ENCODE peak calls at places on chromosome 1, in eight cellular contexts. One of them, this sample, is unnamed.

GRCh38 chr1:150613061-150613920 is 16.1 kb downstream of the ENSA start:
- DNase-seq in NCI-H1694 treated with DMSO at 0.1 percent for 48 hours: peak
- DNase-seq in astrocyte of the spinal cord: peak
- DNase-seq in HTR-8/SVneo: peak
- DNase-seq in dorsolateral prefrontal cortex: no peak
- DNase-seq in HS-27A: peak
- DNase-seq in T47D: no peak
- DNase-seq in K562: peak
- DNase-seq in this sample: no peak

GRCh38 chr1:168653567-168653966 is 75.4 kb downstream of the DPT start:
- DNase-seq in NCI-H1694 treated with DMSO at 0.1 percent for 48 hours: no peak
- DNase-seq in astrocyte of the spinal cord: peak
- DNase-seq in HTR-8/SVneo: no peak
- DNase-seq in dorsolateral prefrontal cortex: no peak
- DNase-seq in HS-27A: no peak
- DNase-seq in T47D: no peak
- DNase-seq in K562: no peak
- DNase-seq in this sample: peak

GRCh38 chr1:192878249-192878648 is 69.4 kb downstream of the RGS2 start:
- DNase-seq in NCI-H1694 treated with DMSO at 0.1 percent for 48 hours: no peak
- DNase-seq in astrocyte of the spinal cord: peak
- DNase-seq in HTR-8/SVneo: no peak
- DNase-seq in dorsolateral prefrontal cortex: no peak
- DNase-seq in HS-27A: no peak
- DNase-seq in T47D: no peak
- DNase-seq in K562: no peak
- DNase-seq in this sample: no peak

GRCh38 chr1:180838535-180838934 is 74.2 kb upstream of the KIAA1614 start:
- DNase-seq in NCI-H1694 treated with DMSO at 0.1 percent for 48 hours: no peak
- DNase-seq in astrocyte of the spinal cord: no peak
- DNase-seq in HTR-8/SVneo: no peak
- DNase-seq in dorsolateral prefrontal cortex: no peak
- DNase-seq in HS-27A: no peak
- DNase-seq in T47D: no peak
- DNase-seq in K562: no peak
- DNase-seq in this sample: no peak

GRCh38 chr1:154608522-154609294 is 722 bp upstream of the ADAR start:
- DNase-seq in NCI-H1694 treated with DMSO at 0.1 percent for 48 hours: peak
- DNase-seq in astrocyte of the spinal cord: peak
- DNase-seq in HTR-8/SVneo: peak
- DNase-seq in dorsolateral prefrontal cortex: no peak
- DNase-seq in HS-27A: no peak
- DNase-seq in T47D: peak
- DNase-seq in K562: peak
- DNase-seq in this sample: peak

GRCh38 chr1:31576201-31576669 is at the start of gene TINAGL1:
- DNase-seq in NCI-H1694 treated with DMSO at 0.1 percent for 48 hours: no peak
- DNase-seq in astrocyte of the spinal cord: no peak
- DNase-seq in HTR-8/SVneo: no peak
- DNase-seq in dorsolateral prefrontal cortex: no peak
- DNase-seq in HS-27A: no peak
- DNase-seq in T47D: no peak
- DNase-seq in K562: peak
- DNase-seq in this sample: no peak

GRCh38 chr1:200279810-200280411 is 129.9 kb downstream of the ZNF281 start:
- DNase-seq in NCI-H1694 treated with DMSO at 0.1 percent for 48 hours: peak
- DNase-seq in astrocyte of the spinal cord: peak
- DNase-seq in HTR-8/SVneo: peak
- DNase-seq in dorsolateral prefrontal cortex: no peak
- DNase-seq in HS-27A: peak
- DNase-seq in T47D: no peak
- DNase-seq in K562: peak
- DNase-seq in this sample: peak

GRCh38 chr1:199272107-199272506 is 633.3 kb downstream of the PTPRC start:
- DNase-seq in NCI-H1694 treated with DMSO at 0.1 percent for 48 hours: no peak
- DNase-seq in astrocyte of the spinal cord: peak
- DNase-seq in HTR-8/SVneo: no peak
- DNase-seq in dorsolateral prefrontal cortex: no peak
- DNase-seq in HS-27A: peak
- DNase-seq in T47D: no peak
- DNase-seq in K562: no peak
- DNase-seq in this sample: no peak

GRCh38 chr1:182120411-182121258 is 59.1 kb upstream of the ZNF648 start:
- DNase-seq in NCI-H1694 treated with DMSO at 0.1 percent for 48 hours: no peak
- DNase-seq in astrocyte of the spinal cord: peak
- DNase-seq in HTR-8/SVneo: no peak
- DNase-seq in dorsolateral prefrontal cortex: peak
- DNase-seq in HS-27A: no peak
- DNase-seq in T47D: no peak
- DNase-seq in K562: no peak
- DNase-seq in this sample: peak

GRCh38 chr1:168794057-168794456 is 65.1 kb upstream of the DPT start:
- DNase-seq in NCI-H1694 treated with DMSO at 0.1 percent for 48 hours: no peak
- DNase-seq in astrocyte of the spinal cord: no peak
- DNase-seq in HTR-8/SVneo: no peak
- DNase-seq in dorsolateral prefrontal cortex: no peak
- DNase-seq in HS-27A: no peak
- DNase-seq in T47D: no peak
- DNase-seq in K562: no peak
- DNase-seq in this sample: no peak

GRCh38 chr1:36160949-36161485 is 5.1 kb downstream of the MAP7D1 start:
- DNase-seq in NCI-H1694 treated with DMSO at 0.1 percent for 48 hours: no peak
- DNase-seq in astrocyte of the spinal cord: peak
- DNase-seq in HTR-8/SVneo: peak
- DNase-seq in dorsolateral prefrontal cortex: peak
- DNase-seq in HS-27A: peak
- DNase-seq in T47D: no peak
- DNase-seq in K562: peak
- DNase-seq in this sample: no peak

GRCh38 chr1:247008406-247008799 is 546 bp upstream of the ZNF695 start:
- DNase-seq in NCI-H1694 treated with DMSO at 0.1 percent for 48 hours: no peak
- DNase-seq in astrocyte of the spinal cord: no peak
- DNase-seq in HTR-8/SVneo: no peak
- DNase-seq in dorsolateral prefrontal cortex: no peak
- DNase-seq in HS-27A: no peak
- DNase-seq in T47D: no peak
- DNase-seq in K562: no peak
- DNase-seq in this sample: no peak

GRCh38 chr1:101993703-101994102 is 3.0 kb downstream of the OLFM3 start:
- DNase-seq in NCI-H1694 treated with DMSO at 0.1 percent for 48 hours: no peak
- DNase-seq in astrocyte of the spinal cord: no peak
- DNase-seq in HTR-8/SVneo: no peak
- DNase-seq in dorsolateral prefrontal cortex: no peak
- DNase-seq in HS-27A: no peak
- DNase-seq in T47D: no peak
- DNase-seq in K562: no peak
- DNase-seq in this sample: no peak

GRCh38 chr1:165575700-165576099 is 31.9 kb downstream of the LRRC52 start:
- DNase-seq in NCI-H1694 treated with DMSO at 0.1 percent for 48 hours: no peak
- DNase-seq in astrocyte of the spinal cord: no peak
- DNase-seq in HTR-8/SVneo: no peak
- DNase-seq in dorsolateral prefrontal cortex: no peak
- DNase-seq in HS-27A: no peak
- DNase-seq in T47D: no peak
- DNase-seq in K562: no peak
- DNase-seq in this sample: no peak

GRCh38 chr1:117886101-117886795 is 43.2 kb downstream of the GDAP2 start:
- DNase-seq in NCI-H1694 treated with DMSO at 0.1 percent for 48 hours: no peak
- DNase-seq in astrocyte of the spinal cord: peak
- DNase-seq in HTR-8/SVneo: no peak
- DNase-seq in dorsolateral prefrontal cortex: no peak
- DNase-seq in HS-27A: peak
- DNase-seq in T47D: no peak
- DNase-seq in K562: no peak
- DNase-seq in this sample: no peak

GRCh38 chr1:17351047-17351446 is 20.9 kb upstream of the PADI6 start:
- DNase-seq in NCI-H1694 treated with DMSO at 0.1 percent for 48 hours: no peak
- DNase-seq in astrocyte of the spinal cord: no peak
- DNase-seq in HTR-8/SVneo: no peak
- DNase-seq in dorsolateral prefrontal cortex: no peak
- DNase-seq in HS-27A: no peak
- DNase-seq in T47D: no peak
- DNase-seq in K562: no peak
- DNase-seq in this sample: no peak

GRCh38 chr1:110133436-110133835 is 16.9 kb upstream of the SLC6A17 start:
- DNase-seq in NCI-H1694 treated with DMSO at 0.1 percent for 48 hours: no peak
- DNase-seq in astrocyte of the spinal cord: no peak
- DNase-seq in HTR-8/SVneo: no peak
- DNase-seq in dorsolateral prefrontal cortex: peak
- DNase-seq in HS-27A: no peak
- DNase-seq in T47D: no peak
- DNase-seq in K562: no peak
- DNase-seq in this sample: no peak

GRCh38 chr1:2098301-2098698 is 48.1 kb downstream of the PRKCZ start:
- DNase-seq in NCI-H1694 treated with DMSO at 0.1 percent for 48 hours: no peak
- DNase-seq in astrocyte of the spinal cord: no peak
- DNase-seq in HTR-8/SVneo: no peak
- DNase-seq in dorsolateral prefrontal cortex: no peak
- DNase-seq in HS-27A: no peak
- DNase-seq in T47D: no peak
- DNase-seq in K562: no peak
- DNase-seq in this sample: no peak

GRCh38 chr1:233327938-233328660 is 575 bp downstream of the MAP3K21 start:
- DNase-seq in NCI-H1694 treated with DMSO at 0.1 percent for 48 hours: no peak
- DNase-seq in astrocyte of the spinal cord: no peak
- DNase-seq in HTR-8/SVneo: peak
- DNase-seq in dorsolateral prefrontal cortex: peak
- DNase-seq in HS-27A: no peak
- DNase-seq in T47D: peak
- DNase-seq in K562: peak
- DNase-seq in this sample: no peak

GRCh38 chr1:206565973-206566372 is 46.3 kb downstream of the EIF2D start:
- DNase-seq in NCI-H1694 treated with DMSO at 0.1 percent for 48 hours: no peak
- DNase-seq in astrocyte of the spinal cord: no peak
- DNase-seq in HTR-8/SVneo: no peak
- DNase-seq in dorsolateral prefrontal cortex: no peak
- DNase-seq in HS-27A: no peak
- DNase-seq in T47D: no peak
- DNase-seq in K562: no peak
- DNase-seq in this sample: no peak

GRCh38 chr1:219958875-219959417 is 30.6 kb upstream of the SLC30A10 start:
- DNase-seq in NCI-H1694 treated with DMSO at 0.1 percent for 48 hours: no peak
- DNase-seq in astrocyte of the spinal cord: no peak
- DNase-seq in HTR-8/SVneo: no peak
- DNase-seq in dorsolateral prefrontal cortex: no peak
- DNase-seq in HS-27A: no peak
- DNase-seq in T47D: no peak
- DNase-seq in K562: no peak
- DNase-seq in this sample: no peak

GRCh38 chr1:12296623-12297022 is 66.8 kb downstream of the VPS13D start:
- DNase-seq in NCI-H1694 treated with DMSO at 0.1 percent for 48 hours: no peak
- DNase-seq in astrocyte of the spinal cord: peak
- DNase-seq in HTR-8/SVneo: no peak
- DNase-seq in dorsolateral prefrontal cortex: no peak
- DNase-seq in HS-27A: no peak
- DNase-seq in T47D: no peak
- DNase-seq in K562: no peak
- DNase-seq in this sample: no peak

GRCh38 chr1:24157921-24158481 is 15.1 kb upstream of the IL22RA1 start:
- DNase-seq in NCI-H1694 treated with DMSO at 0.1 percent for 48 hours: no peak
- DNase-seq in astrocyte of the spinal cord: no peak
- DNase-seq in HTR-8/SVneo: no peak
- DNase-seq in dorsolateral prefrontal cortex: no peak
- DNase-seq in HS-27A: no peak
- DNase-seq in T47D: no peak
- DNase-seq in K562: no peak
- DNase-seq in this sample: no peak

GRCh38 chr1:207152792-207153434 is 48.9 kb downstream of the C4BPA start:
- DNase-seq in NCI-H1694 treated with DMSO at 0.1 percent for 48 hours: no peak
- DNase-seq in astrocyte of the spinal cord: no peak
- DNase-seq in HTR-8/SVneo: no peak
- DNase-seq in dorsolateral prefrontal cortex: no peak
- DNase-seq in HS-27A: peak
- DNase-seq in T47D: no peak
- DNase-seq in K562: no peak
- DNase-seq in this sample: no peak

GRCh38 chr1:206133751-206134371 is 16.7 kb upstream of the AVPR1B start:
- DNase-seq in NCI-H1694 treated with DMSO at 0.1 percent for 48 hours: no peak
- DNase-seq in astrocyte of the spinal cord: peak
- DNase-seq in HTR-8/SVneo: no peak
- DNase-seq in dorsolateral prefrontal cortex: no peak
- DNase-seq in HS-27A: no peak
- DNase-seq in T47D: no peak
- DNase-seq in K562: no peak
- DNase-seq in this sample: no peak

GRCh38 chr1:42730988-42731387 is 9.0 kb downstream of the CLDN19 start:
- DNase-seq in NCI-H1694 treated with DMSO at 0.1 percent for 48 hours: no peak
- DNase-seq in astrocyte of the spinal cord: no peak
- DNase-seq in HTR-8/SVneo: no peak
- DNase-seq in dorsolateral prefrontal cortex: no peak
- DNase-seq in HS-27A: no peak
- DNase-seq in T47D: no peak
- DNase-seq in K562: peak
- DNase-seq in this sample: no peak

GRCh38 chr1:7186382-7187120 is 401.3 kb downstream of the CAMTA1 start:
- DNase-seq in NCI-H1694 treated with DMSO at 0.1 percent for 48 hours: peak
- DNase-seq in astrocyte of the spinal cord: no peak
- DNase-seq in HTR-8/SVneo: no peak
- DNase-seq in dorsolateral prefrontal cortex: no peak
- DNase-seq in HS-27A: no peak
- DNase-seq in T47D: no peak
- DNase-seq in K562: no peak
- DNase-seq in this sample: no peak

GRCh38 chr1:243667591-243667990 is 182.5 kb downstream of the AKT3 start:
- DNase-seq in NCI-H1694 treated with DMSO at 0.1 percent for 48 hours: no peak
- DNase-seq in astrocyte of the spinal cord: no peak
- DNase-seq in HTR-8/SVneo: no peak
- DNase-seq in dorsolateral prefrontal cortex: no peak
- DNase-seq in HS-27A: no peak
- DNase-seq in T47D: no peak
- DNase-seq in K562: no peak
- DNase-seq in this sample: no peak

GRCh38 chr1:109762821-109763645 is 690 bp downstream of the EPS8L3 start:
- DNase-seq in NCI-H1694 treated with DMSO at 0.1 percent for 48 hours: no peak
- DNase-seq in astrocyte of the spinal cord: peak
- DNase-seq in HTR-8/SVneo: peak
- DNase-seq in dorsolateral prefrontal cortex: peak
- DNase-seq in HS-27A: no peak
- DNase-seq in T47D: no peak
- DNase-seq in K562: peak
- DNase-seq in this sample: no peak

GRCh38 chr1:169348356-169349036 is 19.1 kb downstream of the NME7 start:
- DNase-seq in NCI-H1694 treated with DMSO at 0.1 percent for 48 hours: peak
- DNase-seq in astrocyte of the spinal cord: peak
- DNase-seq in HTR-8/SVneo: no peak
- DNase-seq in dorsolateral prefrontal cortex: no peak
- DNase-seq in HS-27A: no peak
- DNase-seq in T47D: no peak
- DNase-seq in K562: peak
- DNase-seq in this sample: no peak

GRCh38 chr1:203124546-203125317 is 2.8 kb upstream of the ADORA1 start:
- DNase-seq in NCI-H1694 treated with DMSO at 0.1 percent for 48 hours: peak
- DNase-seq in astrocyte of the spinal cord: no peak
- DNase-seq in HTR-8/SVneo: no peak
- DNase-seq in dorsolateral prefrontal cortex: no peak
- DNase-seq in HS-27A: no peak
- DNase-seq in T47D: no peak
- DNase-seq in K562: no peak
- DNase-seq in this sample: no peak

GRCh38 chr1:150813028-150813707 is 5.1 kb upstream of the CTSK start:
- DNase-seq in NCI-H1694 treated with DMSO at 0.1 percent for 48 hours: no peak
- DNase-seq in astrocyte of the spinal cord: peak
- DNase-seq in HTR-8/SVneo: peak
- DNase-seq in dorsolateral prefrontal cortex: peak
- DNase-seq in HS-27A: no peak
- DNase-seq in T47D: peak
- DNase-seq in K562: peak
- DNase-seq in this sample: peak

GRCh38 chr1:43321331-43321891 is 16.2 kb upstream of the MPL start:
- DNase-seq in NCI-H1694 treated with DMSO at 0.1 percent for 48 hours: no peak
- DNase-seq in astrocyte of the spinal cord: no peak
- DNase-seq in HTR-8/SVneo: no peak
- DNase-seq in dorsolateral prefrontal cortex: no peak
- DNase-seq in HS-27A: no peak
- DNase-seq in T47D: no peak
- DNase-seq in K562: peak
- DNase-seq in this sample: no peak

This sample was measured in hypothalamus.